ENCODE peak calls at places on chromosomes 1 and 21, in ten cellular contexts. P is left cardiac atrium; D is glomerular endothelial cell; J is non-pigmented ciliary epithelial cell; N is anterior cingulate cortex; X is sciatic nerve; A is A673; H is GM04504; G is stimulated activated CD4-positive, alpha-beta T cell treated with anti-CD3 and anti-CD28 coated beads, Interleukin-2, amount 100 ng/mL, for 48 hours; T is activated T-helper 1 cell treated with anti-CD3 and anti-CD28 coated beads, Interleukin-2, amount 50 U/mL, for 16 hours. M is an unnamed sample.

GRCh38 chr1:30779294-30780071 is 21.9 kb upstream of the LAPTM5 start:
- DNase-seq in X (peak), G (peak), N (peak), H (peak), D (no peak), A (peak), J (no peak), T (peak), P (peak), M (peak)

GRCh38 chr1:85568660-85569059 is 11.9 kb upstream of the CCN1 start:
- DNase-seq in G (no peak), A (no peak), T (no peak), P (no peak), J (no peak), D (no peak), N (no peak), X (no peak), H (no peak), M (no peak)

GRCh38 chr1:78722947-78723346 is 73.3 kb downstream of the IFI44 start:
- DNase-seq in P (no peak), H (peak), J (no peak), G (no peak), A (no peak), D (no peak), X (no peak), T (no peak), N (no peak), M (no peak)

GRCh38 chr1:58443986-58444603 is 102.4 kb downstream of the OMA1 start:
- DNase-seq in P (no peak), N (no peak), A (no peak), H (peak), D (no peak), J (no peak), X (no peak), G (no peak), T (no peak), M (no peak)

GRCh38 chr1:82697965-82698364 is 897.2 kb downstream of the ADGRL2 start:
- DNase-seq in D (no peak), N (no peak), T (no peak), H (no peak), J (no peak), G (no peak), X (no peak), P (peak), A (no peak), M (no peak)

GRCh38 chr1:204089044-204089751 is 16.3 kb downstream of the SOX13 start:
- DNase-seq in T (no peak), H (peak), N (no peak), X (no peak), D (no peak), G (no peak), A (no peak), J (no peak), P (no peak), M (no peak)

GRCh38 chr1:173914366-173914871 is 2.7 kb downstream of the SERPINC1 start:
- DNase-seq in G (peak), A (peak), N (no peak), P (no peak), H (no peak), T (no peak), X (no peak), J (peak), D (peak), M (no peak)

GRCh38 chr1:109650609-109651008 is 5.3 kb upstream of the GSTM4 start:
- DNase-seq in A (no peak), T (no peak), G (no peak), N (no peak), J (no peak), D (no peak), H (no peak), P (no peak), X (no peak), M (no peak)

GRCh38 chr1:25037174-25038074 is 107.3 kb upstream of the RUNX3 start:
- DNase-seq in X (no peak), H (no peak), A (peak), T (peak), J (no peak), D (no peak), G (peak), N (no peak), P (no peak), M (no peak)

GRCh38 chr1:77308889-77309621 is 27.2 kb downstream of the AK5 start:
- DNase-seq in A (no peak), X (no peak), H (no peak), N (no peak), T (no peak), G (no peak), P (no peak), J (no peak), D (no peak), M (no peak)

GRCh38 chr1:44664730-44665370 is 9.4 kb downstream of the TMEM53 start:
- DNase-seq in D (no peak), N (no peak), T (no peak), P (no peak), J (no peak), G (peak), H (no peak), X (no peak), A (no peak), M (no peak)

GRCh38 chr1:117284408-117285215 is 73.9 kb upstream of the VTCN1 start:
- DNase-seq in H (peak), X (no peak), D (no peak), A (peak), N (no peak), G (no peak), J (peak), T (no peak), P (no peak), M (no peak)

GRCh38 chr1:56417636-56418035 is 161.7 kb downstream of the PLPP3 start:
- DNase-seq in G (no peak), N (no peak), T (no peak), H (no peak), J (no peak), X (no peak), P (no peak), D (no peak), A (no peak), M (no peak)

GRCh38 chr1:101193733-101194169 is 43.1 kb upstream of the S1PR1 start:
- DNase-seq in P (no peak), J (no peak), T (no peak), H (no peak), A (no peak), D (no peak), N (no peak), X (no peak), G (no peak), M (no peak)

GRCh38 chr1:151944859-151945575 is 35.7 kb upstream of the THEM4 start:
- DNase-seq in D (no peak), T (no peak), H (no peak), A (no peak), N (no peak), P (no peak), J (no peak), X (no peak), G (no peak), M (no peak)

GRCh38 chr21:14545906-14546480 is at the start of gene SAMSN1:
- DNase-seq in P (peak), J (no peak), D (no peak), A (no peak), H (no peak), T (peak), N (no peak), G (no peak), X (no peak), M (no peak)

GRCh38 chr21:25487046-25487594 is 120.2 kb downstream of the MRPL39 start:
- DNase-seq in J (no peak), N (no peak), T (no peak), G (no peak), P (no peak), D (no peak), A (peak), H (no peak), X (no peak), M (no peak)

GRCh38 chr1:7290971-7291970 is 479.8 kb upstream of the VAMP3 start:
- DNase-seq in T (no peak), H (no peak), G (no peak), P (peak), D (no peak), X (no peak), N (peak), J (no peak), A (peak), M (no peak)

GRCh38 chr1:156126701-156127534 is 12.4 kb downstream of the LMNA start:
- DNase-seq in J (peak), T (peak), H (peak), G (peak), A (no peak), X (peak), D (no peak), N (no peak), P (peak), M (no peak)

GRCh38 chr21:26171310-26172100 is 935 bp upstream of the APP start:
- DNase-seq in G (no peak), T (no peak), P (no peak), N (no peak), J (no peak), D (no peak), X (no peak), H (no peak), A (no peak), M (no peak)

GRCh38 chr1:154553056-154553822 is 5.2 kb downstream of the UBE2Q1 start:
- DNase-seq in X (no peak), T (no peak), G (no peak), J (no peak), D (no peak), H (no peak), N (no peak), P (no peak), A (no peak), M (no peak)

GRCh38 chr1:94061513-94062443 is 59.2 kb downstream of the ABCA4 start:
- DNase-seq in D (no peak), X (peak), J (no peak), N (peak), H (no peak), G (peak), T (no peak), P (peak), A (peak), M (peak)

GRCh38 chr1:239619190-239619589 is 232.8 kb downstream of the CHRM3 start:
- DNase-seq in G (no peak), H (no peak), N (no peak), J (no peak), T (no peak), P (no peak), A (no peak), X (no peak), D (no peak), M (no peak)

GRCh38 chr1:42739753-42740700 is at the start of gene CLDN19:
- DNase-seq in A (no peak), D (no peak), X (peak), P (no peak), J (no peak), N (no peak), G (no peak), H (no peak), T (no peak), M (no peak)

GRCh38 chr1:2330511-2331199 is 60.7 kb downstream of the MORN1 start:
- DNase-seq in N (no peak), A (no peak), T (no peak), D (no peak), G (no peak), J (peak), P (peak), H (peak), X (no peak), M (no peak)